ENCODE peak calls at places on chromosomes 7 and 10, in five cellular contexts. W is breast epithelium, A is body of pancreas, J is IMR-90, Z is adrenal gland. X is an unnamed sample. For H3K9me3, the result is how much of the 10 kb centered on the place peaks cover.

GRCh38 chr7:77944183-77945182 is 145.9 kb downstream of the PHTF2 start:
- DNase-seq in Z (no peak), W (no peak), A (no peak), J (no peak), X (no peak)

GRCh38 chr10:87660484-87661133 is 931 bp downstream of the PAPSS2 start:
- DNase-seq in W (no peak), A (peak), J (peak), Z (peak), X (no peak)

GRCh38 chr10:125689955-125690569 is 7.1 kb upstream of the TEX36 start:
- DNase-seq in J (no peak), Z (no peak), A (no peak), W (no peak), X (peak)

GRCh38 chr7:1418505-1419309 is 40.6 kb downstream of the MICALL2 start:
- DNase-seq in Z (no peak), J (peak), W (no peak), A (no peak), X (no peak)

GRCh38 chr7:154903083-154903731 is 99.7 kb downstream of the PAXIP1 start:
- DNase-seq in W (no peak), Z (no peak), J (no peak), A (no peak), X (no peak)

GRCh38 chr10:132541601-132542011 is 4.0 kb downstream of the INPP5A start:
- DNase-seq in J (no peak), W (peak), A (no peak), Z (peak), X (no peak)

GRCh38 chr10:63331586-63331985 is 134.2 kb downstream of the JMJD1C start:
- DNase-seq in J (no peak), W (no peak), Z (no peak), A (no peak), X (no peak)

GRCh38 chr7:24341677-24342076 is 57.7 kb downstream of the NPY start:
- DNase-seq in J (no peak), Z (no peak), A (no peak), W (no peak), X (no peak)

GRCh38 chr7:28964056-28964455 is 5.9 kb upstream of the TRIL start:
- DNase-seq in W (no peak), A (no peak), J (no peak), Z (no peak), X (peak)

GRCh38 chr10:88810196-88810961 is 7.8 kb downstream of the LIPM start:
- DNase-seq in Z (peak), J (peak), A (peak), W (no peak), X (peak)

GRCh38 chr7:69232445-69233376 is 365.6 kb upstream of the AUTS2 start:
- DNase-seq in Z (no peak), A (no peak), J (no peak), W (no peak), X (no peak)

GRCh38 chr10:98045785-98046389 is 15.5 kb upstream of the CRTAC1 start:
- DNase-seq in W (no peak), Z (peak), J (peak), A (peak), X (peak)

GRCh38 chr7:88638583-88638982 is 120.9 kb upstream of the ZNF804B start:
- DNase-seq in A (no peak), J (no peak), W (no peak), Z (no peak), X (no peak)

GRCh38 chr10:77533156-77533886 is 104.3 kb downstream of the KCNMA1 start:
- DNase-seq in A (no peak), W (no peak), J (no peak), Z (no peak), X (no peak)

GRCh38 chr7:100429637-100430449 is at the start of gene MEPCE:
- DNase-seq in J (peak), A (peak), Z (peak), W (peak), X (peak)

GRCh38 chr7:106772655-106773108 is 92.4 kb upstream of the PIK3CG start:
- DNase-seq in J (peak), A (no peak), W (no peak), Z (no peak), X (no peak)

GRCh38 chr7:157054927-157055326 is 44.5 kb upstream of the MNX1 start:
- DNase-seq in A (no peak), W (no peak), Z (no peak), J (no peak), X (no peak)

GRCh38 chr10:119355930-119356329 is 148.6 kb downstream of the GRK5 start:
- DNase-seq in W (no peak), A (no peak), Z (no peak), J (no peak), X (no peak)

GRCh38 chr10:15211464-15211979 is 43.0 kb upstream of the NMT2 start:
- DNase-seq in W (no peak), Z (no peak), A (no peak), J (peak), X (no peak)

GRCh38 chr10:62992145-62992721 is 140.9 kb upstream of the NRBF2 start:
- DNase-seq in J (peak), A (no peak), W (peak), Z (no peak), X (no peak)

GRCh38 chr7:4785371-4785770 is 9.9 kb downstream of the AP5Z1 start:
- DNase-seq in W (no peak), Z (no peak), J (no peak), A (no peak), X (no peak)

GRCh38 chr7:73647725-73648592 is 19.7 kb upstream of the VPS37D start:
- DNase-seq in Z (no peak), A (no peak), J (no peak), W (no peak), X (no peak)

GRCh38 chr7:94276046-94276445 is 118.6 kb upstream of the COL1A2 start:
- DNase-seq in Z (peak), A (no peak), J (no peak), W (no peak), X (no peak)

GRCh38 chr10:78301891-78302738 is 268.5 kb downstream of the RPS24 start:
- DNase-seq in A (no peak), J (peak), W (no peak), Z (no peak), X (no peak)

GRCh38 chr10:116014326-116014725 is 258.7 kb downstream of the GFRA1 start:
- DNase-seq in A (no peak), J (no peak), W (no peak), Z (no peak), X (no peak)

GRCh38 chr10:14261341-14261740 is 69.4 kb downstream of the FRMD4A start:
- DNase-seq in W (no peak), J (no peak), A (no peak), Z (no peak), X (no peak)

GRCh38 chr7:83852136-83852535 is 203.2 kb upstream of the SEMA3E start:
- DNase-seq in A (no peak), J (no peak), W (no peak), Z (no peak), X (no peak)

GRCh38 chr10:70197235-70197952 is 27.1 kb upstream of the SAR1A start:
- DNase-seq in J (no peak), A (no peak), Z (no peak), W (no peak), X (no peak)

GRCh38 chr7:25260862-25261454 is 32.7 kb upstream of the NPVF start:
- DNase-seq in Z (no peak), A (no peak), W (no peak), J (peak), X (no peak)

GRCh38 chr10:117374506-117375359 is 507 bp downstream of the PDZD8 start:
- DNase-seq in A (peak), Z (peak), J (peak), W (peak), X (peak)

GRCh38 chr10:93180402-93181040 is 106.8 kb downstream of the CYP26A1 start:
- DNase-seq in A (peak), J (peak), Z (peak), W (peak), X (no peak)

GRCh38 chr7:51124321-51124720 is 192.3 kb downstream of the COBL start:
- DNase-seq in W (no peak), J (no peak), Z (no peak), A (no peak), X (no peak)

GRCh38 chr7:30164567-30164966 is 29.8 kb downstream of the MTURN start:
- DNase-seq in W (no peak), Z (no peak), J (peak), A (no peak), X (peak)

GRCh38 chr7:1663243-1663642 is 6.8 kb upstream of the ELFN1 start:
- DNase-seq in Z (no peak), W (no peak), J (no peak), A (no peak), X (no peak)

GRCh38 chr10:61248013-61248412 is 205.2 kb downstream of the TMEM26 start:
- DNase-seq in W (no peak), Z (no peak), A (no peak), J (no peak), X (no peak)

GRCh38 chr7:29881724-29882123 is 75.4 kb downstream of the WIPF3 start:
- DNase-seq in W (no peak), J (no peak), Z (no peak), A (no peak), X (no peak)

GRCh38 chr10:21171197-21171935 is 274.3 kb upstream of the NEBL start:
- DNase-seq in A (no peak), J (no peak), Z (no peak), W (no peak), X (no peak)
- TF ChIP-seq POLR2A in A (no peak), J (no peak), Z (no peak), W (no peak), X (no peak)

GRCh38 chr10:6990891-6991290 is 410.8 kb upstream of the PRKCQ start:
- DNase-seq in W (no peak), J (no peak), A (no peak), Z (no peak), X (no peak)
- H3K4me3 ChIP-seq in W (no peak), J (no peak), A (no peak), Z (no peak), X (no peak)

GRCh38 chr7:56493704-56494450 is 377.7 kb upstream of the NUPR2 start:
- DNase-seq in Z (no peak), W (no peak), A (no peak), J (no peak), X (no peak)
- H3K9me3 ChIP-seq in Z (under half), W (half or more), A (under half), J (half or more), X (under half)

DNA sequence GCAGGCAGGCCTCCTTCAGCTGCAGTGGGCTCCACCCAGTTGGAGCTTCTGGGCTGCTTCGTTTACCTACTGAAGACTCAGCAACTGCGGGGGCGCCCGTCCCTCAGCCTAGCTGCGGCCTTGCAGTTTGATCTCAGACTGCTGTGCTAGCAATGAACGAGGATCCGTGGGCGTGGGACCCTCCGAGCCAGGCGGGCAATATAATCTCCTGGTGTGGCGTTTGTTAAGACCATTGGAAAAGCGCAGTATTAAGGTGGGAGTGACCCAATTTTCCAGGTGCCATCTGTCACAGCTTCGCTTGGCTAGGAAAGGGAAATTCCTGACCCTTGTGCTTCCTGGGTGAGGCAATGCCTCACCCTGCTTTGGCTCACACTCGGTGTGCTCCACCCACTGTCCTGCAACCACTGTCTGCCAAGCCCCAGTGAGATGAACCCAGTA is 159.2 kb upstream of the FOXP2 start:
- DNase-seq in Z (no peak), A (no peak), J (no peak), W (no peak), X (no peak)
- TF ChIP-seq POLR2A in Z (no peak), A (no peak), J (no peak), W (no peak), X (no peak)

GRCh38 chr10:123665371-123666286 is 526 bp upstream of the GPR26 start:
- DNase-seq in Z (no peak), J (no peak), W (no peak), A (no peak), X (no peak)
- H3K4me3 ChIP-seq in Z (no peak), J (no peak), W (no peak), A (no peak), X (no peak)

GRCh38 chr7:63876707-63877322 is 121.8 kb upstream of the ZNF722 start:
- DNase-seq in A (no peak), J (no peak), Z (no peak), W (no peak), X (no peak)
- H3K9me3 ChIP-seq in A (under half), J (under half), Z (half or more), W (half or more), X (under half)

DNA sequence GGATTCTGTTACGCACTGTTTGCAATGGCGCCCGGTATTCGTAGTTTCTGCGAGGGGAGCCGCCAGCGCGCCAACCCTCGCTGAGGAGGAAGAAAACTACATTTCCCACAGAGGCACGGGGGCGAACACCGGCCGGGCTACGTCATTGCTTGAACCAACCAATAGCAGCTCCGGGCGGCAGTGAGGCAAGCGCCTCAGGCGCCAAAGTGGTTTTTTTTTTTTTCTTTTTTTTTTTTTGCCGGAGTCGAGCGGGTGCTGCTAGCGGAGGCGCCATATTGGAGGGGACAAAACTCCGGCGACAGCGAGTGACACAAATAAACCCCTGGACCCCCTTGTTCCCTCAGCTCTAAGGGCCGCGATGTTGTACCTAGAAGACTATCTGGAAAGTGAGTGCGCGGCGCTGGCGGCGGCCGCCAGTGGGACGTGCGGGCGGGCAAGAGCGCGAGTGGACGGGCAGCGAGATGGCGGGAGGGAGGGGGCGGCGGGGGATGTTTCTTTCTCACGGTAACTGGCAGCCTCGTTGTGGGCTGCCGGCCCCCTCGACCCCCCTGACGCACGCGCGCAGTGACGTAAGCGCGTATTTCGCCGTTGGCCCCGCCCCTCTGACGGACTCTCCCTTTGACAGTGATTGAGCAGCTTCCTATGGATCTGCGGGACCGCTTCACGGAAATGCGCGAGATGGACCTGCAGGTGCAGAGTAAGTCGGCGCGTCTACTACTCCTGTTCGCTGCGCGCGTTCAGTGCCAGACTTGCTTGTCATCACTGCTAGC is at the start of gene ING3:
- DNase-seq in Z (peak), W (peak), J (peak), A (peak), X (peak)
- TF ChIP-seq POLR2A in Z (peak), W (no peak), J (peak), A (peak), X (peak)

GRCh38 chr10:122308487-122309141 is 37.5 kb downstream of the BTBD16 start:
- DNase-seq in Z (peak), W (no peak), J (no peak), A (no peak), X (no peak)
- H3K4me3 ChIP-seq in Z (no peak), W (no peak), J (no peak), A (no peak), X (no peak)